ENCODE peak calls at places on chromosome 20, in four cellular contexts. One of them, this sample, is unnamed.

GRCh38 chr20:49028684-49029083 is 17.4 kb upstream of the CSE1L start:
- DNase-seq in HepG2: peak
- DNase-seq in keratinocyte: no peak
- DNase-seq in GM23338: peak
- DNase-seq in this sample: peak

GRCh38 chr20:36585410-36586125 is 12.2 kb downstream of the TGIF2 start:
- DNase-seq in GM23338: peak
- DNase-seq in HepG2: no peak
- DNase-seq in keratinocyte: peak
- DNase-seq in this sample: peak

GRCh38 chr20:24633026-24633425 is 163.6 kb downstream of the SYNDIG1 start:
- DNase-seq in keratinocyte: no peak
- DNase-seq in HepG2: no peak
- DNase-seq in GM23338: no peak
- DNase-seq in this sample: no peak

GRCh38 chr20:51752343-51752951 is 15.7 kb downstream of the ATP9A start:
- DNase-seq in GM23338: no peak
- DNase-seq in keratinocyte: no peak
- DNase-seq in HepG2: peak
- DNase-seq in this sample: no peak

GRCh38 chr20:61439251-61439650 is 187.2 kb downstream of the CDH4 start:
- DNase-seq in HepG2: no peak
- DNase-seq in GM23338: no peak
- DNase-seq in keratinocyte: no peak
- DNase-seq in this sample: no peak

GRCh38 chr20:20083796-20084195 is 31.5 kb downstream of the CFAP61 start:
- DNase-seq in keratinocyte: no peak
- DNase-seq in GM23338: peak
- DNase-seq in HepG2: peak
- DNase-seq in this sample: peak

GRCh38 chr20:23136893-23137745 is 51.0 kb upstream of the CD93 start:
- DNase-seq in keratinocyte: peak
- DNase-seq in HepG2: no peak
- DNase-seq in GM23338: no peak
- DNase-seq in this sample: peak

GRCh38 chr20:2800590-2801458 is at the start of gene CPXM1:
- DNase-seq in GM23338: peak
- DNase-seq in keratinocyte: no peak
- DNase-seq in HepG2: peak
- DNase-seq in this sample: peak

GRCh38 chr20:32050851-32051556 is 1.0 kb upstream of the HCK start:
- DNase-seq in HepG2: no peak
- DNase-seq in keratinocyte: no peak
- DNase-seq in GM23338: peak
- DNase-seq in this sample: no peak

GRCh38 chr20:8389381-8390368 is 257.6 kb downstream of the PLCB1 start:
- DNase-seq in HepG2: peak
- DNase-seq in GM23338: peak
- DNase-seq in keratinocyte: no peak
- DNase-seq in this sample: peak

GRCh38 chr20:19886666-19887288 is 128.7 kb downstream of the RIN2 start:
- DNase-seq in keratinocyte: no peak
- DNase-seq in GM23338: peak
- DNase-seq in HepG2: no peak
- DNase-seq in this sample: no peak

GRCh38 chr20:25224941-25225340 is 22.9 kb upstream of the PYGB start:
- DNase-seq in GM23338: no peak
- DNase-seq in HepG2: no peak
- DNase-seq in keratinocyte: no peak
- DNase-seq in this sample: no peak

GRCh38 chr20:63884506-63885263 is 10.2 kb upstream of the DNAJC5 start:
- DNase-seq in GM23338: no peak
- DNase-seq in keratinocyte: no peak
- DNase-seq in HepG2: no peak
- DNase-seq in this sample: no peak

GRCh38 chr20:18058661-18059467 is 1.1 kb upstream of the OVOL2 start:
- DNase-seq in keratinocyte: no peak
- DNase-seq in HepG2: no peak
- DNase-seq in GM23338: peak
- DNase-seq in this sample: no peak

GRCh38 chr20:50367104-50367674 is 143.0 kb upstream of the PTPN1 start:
- DNase-seq in GM23338: no peak
- DNase-seq in keratinocyte: no peak
- DNase-seq in HepG2: no peak
- DNase-seq in this sample: no peak

GRCh38 chr20:59010995-59011873 is 4.2 kb upstream of the CTSZ start:
- DNase-seq in GM23338: peak
- DNase-seq in HepG2: peak
- DNase-seq in keratinocyte: no peak
- DNase-seq in this sample: no peak

GRCh38 chr20:19901226-19901625 is 115.9 kb upstream of the NAA20 start:
- DNase-seq in HepG2: no peak
- DNase-seq in GM23338: no peak
- DNase-seq in keratinocyte: no peak
- DNase-seq in this sample: no peak

GRCh38 chr20:45235995-45236394 is 14.8 kb downstream of the SEMG2 start:
- DNase-seq in HepG2: no peak
- DNase-seq in keratinocyte: no peak
- DNase-seq in GM23338: peak
- DNase-seq in this sample: peak

GRCh38 chr20:58839474-58839874 is 11.2 kb downstream of the GNAS-AS1 start:
- DNase-seq in GM23338: peak
- DNase-seq in keratinocyte: no peak
- DNase-seq in HepG2: peak
- DNase-seq in this sample: peak

GRCh38 chr20:59835057-59835447 is 98.4 kb downstream of the SYCP2 start:
- DNase-seq in HepG2: no peak
- DNase-seq in GM23338: no peak
- DNase-seq in keratinocyte: no peak
- DNase-seq in this sample: no peak

GRCh38 chr20:50267041-50267865 is 76.6 kb downstream of the CEBPB start:
- DNase-seq in keratinocyte: no peak
- DNase-seq in HepG2: peak
- DNase-seq in GM23338: peak
- DNase-seq in this sample: peak

GRCh38 chr20:38023181-38024085 is 9.8 kb downstream of the TTI1 start:
- DNase-seq in HepG2: peak
- DNase-seq in keratinocyte: no peak
- DNase-seq in GM23338: no peak
- DNase-seq in this sample: no peak

GRCh38 chr20:7665311-7665863 is 274.9 kb downstream of the HAO1 start:
- DNase-seq in GM23338: no peak
- DNase-seq in HepG2: no peak
- DNase-seq in keratinocyte: no peak
- DNase-seq in this sample: no peak

GRCh38 chr20:32963176-32963575 is 41.1 kb downstream of the SUN5 start:
- DNase-seq in GM23338: no peak
- DNase-seq in HepG2: no peak
- DNase-seq in keratinocyte: no peak
- DNase-seq in this sample: no peak

GRCh38 chr20:60136640-60137411 is 178.6 kb downstream of the CDH26 start:
- DNase-seq in keratinocyte: no peak
- DNase-seq in HepG2: no peak
- DNase-seq in GM23338: no peak
- DNase-seq in this sample: no peak

GRCh38 chr20:32975698-32976674 is 28.2 kb downstream of the SUN5 start:
- DNase-seq in GM23338: no peak
- DNase-seq in keratinocyte: no peak
- DNase-seq in HepG2: peak
- DNase-seq in this sample: no peak

GRCh38 chr20:7358670-7359069 is 581.6 kb downstream of the HAO1 start:
- DNase-seq in HepG2: no peak
- DNase-seq in GM23338: peak
- DNase-seq in keratinocyte: no peak
- DNase-seq in this sample: no peak

GRCh38 chr20:41650221-41650948 is 32.2 kb upstream of the CHD6 start:
- DNase-seq in GM23338: peak
- DNase-seq in keratinocyte: no peak
- DNase-seq in HepG2: no peak
- DNase-seq in this sample: no peak

GRCh38 chr20:44583179-44583578 is 800 bp downstream of the PKIG start:
- DNase-seq in HepG2: no peak
- DNase-seq in GM23338: no peak
- DNase-seq in keratinocyte: no peak
- DNase-seq in this sample: no peak

GRCh38 chr20:31516651-31517050 is 2.4 kb downstream of the HM13 start:
- DNase-seq in GM23338: no peak
- DNase-seq in keratinocyte: no peak
- DNase-seq in HepG2: no peak
- DNase-seq in this sample: no peak

GRCh38 chr20:33944914-33945313 is 48.8 kb upstream of the RALY start:
- DNase-seq in HepG2: peak
- DNase-seq in keratinocyte: no peak
- DNase-seq in GM23338: peak
- DNase-seq in this sample: no peak

GRCh38 chr20:19693508-19693907 is 64.5 kb upstream of the RIN2 start:
- DNase-seq in GM23338: no peak
- DNase-seq in keratinocyte: no peak
- DNase-seq in HepG2: no peak
- DNase-seq in this sample: no peak

GRCh38 chr20:9514461-9515210 is at the start of gene LAMP5:
- DNase-seq in HepG2: no peak
- DNase-seq in GM23338: peak
- DNase-seq in keratinocyte: no peak
- DNase-seq in this sample: no peak

GRCh38 chr20:19688031-19688806 is 69.8 kb upstream of the RIN2 start:
- DNase-seq in keratinocyte: peak
- DNase-seq in GM23338: peak
- DNase-seq in HepG2: peak
- DNase-seq in this sample: peak

GRCh38 chr20:33006776-33007375 is 628 bp upstream of the BPIFB2 start:
- DNase-seq in GM23338: no peak
- DNase-seq in keratinocyte: no peak
- DNase-seq in HepG2: peak
- DNase-seq in this sample: no peak

GRCh38 chr20:1391640-1392442 is 1.0 kb downstream of the FKBP1A start:
- DNase-seq in keratinocyte: no peak
- DNase-seq in HepG2: no peak
- DNase-seq in GM23338: peak
- DNase-seq in this sample: peak

GRCh38 chr20:1390552-1391403 is 2.1 kb downstream of the FKBP1A start:
- DNase-seq in keratinocyte: no peak
- DNase-seq in GM23338: no peak
- DNase-seq in HepG2: no peak
- DNase-seq in this sample: no peak

GRCh38 chr20:1392443-1392692 is 486 bp downstream of the FKBP1A start:
- DNase-seq in HepG2: no peak
- DNase-seq in keratinocyte: no peak
- DNase-seq in GM23338: peak
- DNase-seq in this sample: no peak

GRCh38 chr20:1392693-1393506 is at the start of gene FKBP1A:
- DNase-seq in keratinocyte: peak
- DNase-seq in GM23338: peak
- DNase-seq in HepG2: peak
- DNase-seq in this sample: peak

GRCh38 chr20:1393507-1393882 is 641 bp upstream of the FKBP1A start:
- DNase-seq in GM23338: no peak
- DNase-seq in keratinocyte: no peak
- DNase-seq in HepG2: no peak
- DNase-seq in this sample: no peak
- H3K4me2 ChIP-seq in GM23338: peak
- H3K4me2 ChIP-seq in keratinocyte: peak
- H3K4me2 ChIP-seq in HepG2: peak
- H3K4me2 ChIP-seq in this sample: peak

DNA sequence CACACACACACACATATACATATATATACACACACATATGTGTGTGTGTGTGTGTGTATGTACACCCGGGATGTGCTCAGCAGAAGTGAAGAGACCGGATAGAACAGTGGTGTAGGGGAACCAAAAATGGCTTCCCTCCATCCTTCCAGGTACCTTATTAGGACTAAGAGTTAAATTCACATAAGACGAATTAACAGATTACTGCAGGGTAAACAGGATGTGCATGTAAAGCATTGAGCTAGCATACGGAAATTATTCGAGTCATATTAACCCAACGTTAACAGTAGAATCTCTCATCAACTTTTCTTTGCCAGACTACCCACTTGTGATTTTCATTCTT is 658 bp downstream of the CSTF1 start:
- DNase-seq in keratinocyte: no peak
- DNase-seq in GM23338: no peak
- DNase-seq in HepG2: no peak
- DNase-seq in this sample: no peak
- H3K4me2 ChIP-seq in keratinocyte: peak
- H3K4me2 ChIP-seq in GM23338: peak
- H3K4me2 ChIP-seq in HepG2: peak
- H3K4me2 ChIP-seq in this sample: peak

DNA sequence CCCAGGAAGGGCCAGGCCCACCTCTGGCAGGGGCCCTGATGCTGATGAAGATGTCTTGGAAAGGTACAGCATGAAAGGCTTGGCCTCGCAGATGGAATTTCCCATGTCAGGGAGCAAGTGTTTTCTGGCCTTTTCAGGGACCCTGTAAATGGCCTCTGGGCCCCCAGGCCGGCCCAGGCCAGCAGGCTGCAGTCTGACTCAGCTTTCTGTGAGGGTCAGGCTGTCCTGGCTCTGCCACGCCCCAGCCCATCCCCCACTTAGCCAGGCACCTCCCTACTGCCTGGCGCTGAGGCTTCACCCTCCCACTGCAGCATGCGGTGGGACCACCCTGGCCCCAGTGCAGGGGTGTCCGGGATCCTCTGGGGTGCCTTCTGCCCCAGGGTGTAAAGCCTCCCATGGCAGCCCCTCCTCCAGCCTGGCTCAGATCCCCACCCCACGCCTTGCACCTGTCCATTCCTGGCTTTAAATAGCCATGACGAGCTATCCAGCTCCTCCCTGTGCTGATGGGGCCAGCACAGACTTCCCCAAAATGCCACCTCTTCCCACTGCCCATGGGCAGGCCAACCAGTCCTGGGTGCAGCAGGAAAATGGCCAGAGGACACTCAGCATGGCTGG is 35.6 kb upstream of the GATA5 start:
- DNase-seq in GM23338: no peak
- DNase-seq in keratinocyte: no peak
- DNase-seq in HepG2: no peak
- DNase-seq in this sample: peak
- H3K4me2 ChIP-seq in GM23338: no peak
- H3K4me2 ChIP-seq in keratinocyte: no peak
- H3K4me2 ChIP-seq in HepG2: no peak
- H3K4me2 ChIP-seq in this sample: no peak

DNA sequence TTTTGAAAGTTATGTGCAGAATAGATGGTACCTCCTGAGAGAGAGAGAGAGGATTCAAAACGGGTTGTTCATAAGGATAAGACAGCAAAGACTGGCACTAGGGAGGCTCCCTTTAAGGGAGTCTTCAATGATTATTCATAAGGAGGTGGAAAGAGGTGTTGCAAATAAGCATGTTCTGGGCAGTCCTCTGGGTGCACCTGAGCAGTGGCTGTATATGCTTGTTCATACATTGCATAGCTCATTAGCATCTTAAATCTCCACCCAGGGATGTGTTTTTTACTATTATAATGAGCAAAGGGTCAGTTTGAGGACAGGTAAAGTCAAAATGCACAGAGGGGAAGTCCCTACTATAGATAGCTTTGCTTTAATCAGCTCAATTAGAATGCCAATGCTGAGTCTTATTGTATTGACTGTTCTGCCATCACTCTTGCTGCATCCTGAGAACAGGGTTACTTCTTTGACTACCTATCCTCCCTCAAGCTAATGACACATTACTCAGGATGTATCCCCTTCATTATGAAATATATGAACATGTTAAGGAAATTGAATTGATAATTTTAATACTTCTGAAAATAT is 10.0 kb upstream of the SIRPG start:
- DNase-seq in GM23338: no peak
- DNase-seq in HepG2: no peak
- DNase-seq in keratinocyte: no peak
- DNase-seq in this sample: no peak
- H3K4me2 ChIP-seq in GM23338: no peak
- H3K4me2 ChIP-seq in HepG2: no peak
- H3K4me2 ChIP-seq in keratinocyte: no peak
- H3K4me2 ChIP-seq in this sample: no peak